ENCODE peak calls at places on chromosomes 3 and 15, in nine cellular contexts. E is EL; W is left lung; Y is AG09309; O is kidney; J is MG63; F is NAMALWA; B is stimulated activated CD4-positive, alpha-beta T cell treated with anti-CD3 and anti-CD28 coated beads, Interleukin-15, amount 100 ng/mL, for 1 hour; R is right cardiac atrium. I is an unnamed sample.

GRCh38 chr15:60471314-60471713 is 7.6 kb downstream of the ICE2 start:
- DNase-seq in E (no peak), W (no peak), Y (no peak), O (no peak), J (no peak), F (no peak), B (no peak), R (no peak), I (no peak)

GRCh38 chr15:78810377-78811123 is 714 bp downstream of the ADAMTS7 start:
- DNase-seq in E (peak), W (peak), Y (no peak), O (peak), J (no peak), F (no peak), B (no peak), R (peak), I (peak)

GRCh38 chr3:27310693-27311092 is 58.5 kb downstream of the NEK10 start:
- DNase-seq in E (peak), W (no peak), Y (no peak), O (no peak), J (no peak), F (no peak), B (no peak), R (no peak), I (no peak)

GRCh38 chr3:124579641-124580040 is 150.6 kb upstream of the UMPS start:
- DNase-seq in E (no peak), W (no peak), Y (no peak), O (no peak), J (no peak), F (no peak), B (no peak), R (no peak), I (no peak)

GRCh38 chr3:168272343-168272984 is 176.7 kb upstream of the GOLIM4 start:
- DNase-seq in E (no peak), W (no peak), Y (no peak), O (no peak), J (no peak), F (no peak), B (no peak), R (no peak), I (no peak)

GRCh38 chr15:44034933-44035624 is 160.0 kb downstream of the FRMD5 start:
- DNase-seq in E (peak), W (no peak), Y (no peak), O (no peak), J (peak), F (no peak), B (no peak), R (no peak), I (no peak)

GRCh38 chr3:32372213-32372490 is 19.5 kb upstream of the CMTM7 start:
- DNase-seq in E (no peak), W (no peak), Y (no peak), O (no peak), J (no peak), F (no peak), B (no peak), R (no peak), I (no peak)

GRCh38 chr3:50245831-50246516 is 10.0 kb downstream of the GNAI2 start:
- DNase-seq in E (peak), W (peak), Y (peak), O (peak), J (peak), F (peak), B (peak), R (peak), I (peak)

GRCh38 chr3:120344349-120344748 is 4.8 kb downstream of the LRRC58 start:
- DNase-seq in E (peak), W (no peak), Y (no peak), O (no peak), J (no peak), F (no peak), B (no peak), R (no peak), I (no peak)

GRCh38 chr3:190056795-190057194 is 63.9 kb downstream of the P3H2 start:
- DNase-seq in E (no peak), W (no peak), Y (no peak), O (no peak), J (no peak), F (no peak), B (no peak), R (no peak), I (no peak)

GRCh38 chr3:171186383-171186782 is 159.9 kb upstream of the SLC2A2 start:
- DNase-seq in E (no peak), W (no peak), Y (no peak), O (no peak), J (no peak), F (no peak), B (no peak), R (no peak), I (no peak)

GRCh38 chr3:124563376-124563775 is 166.9 kb upstream of the UMPS start:
- DNase-seq in E (no peak), W (no peak), Y (no peak), O (no peak), J (peak), F (no peak), B (no peak), R (no peak), I (no peak)

GRCh38 chr3:99712291-99712954 is 74.0 kb downstream of the COL8A1 start:
- DNase-seq in E (no peak), W (no peak), Y (no peak), O (no peak), J (no peak), F (no peak), B (no peak), R (no peak), I (no peak)

GRCh38 chr15:38514601-38515000 is 50.0 kb downstream of the RASGRP1 start:
- DNase-seq in E (peak), W (no peak), Y (no peak), O (no peak), J (no peak), F (no peak), B (no peak), R (no peak), I (no peak)

GRCh38 chr3:20739814-20740213 is 553.8 kb upstream of the SGO1 start:
- DNase-seq in E (peak), W (no peak), Y (no peak), O (no peak), J (no peak), F (no peak), B (no peak), R (no peak), I (no peak)

GRCh38 chr3:4987374-4988296 is 8.4 kb downstream of the BHLHE40 start:
- DNase-seq in E (no peak), W (no peak), Y (no peak), O (no peak), J (no peak), F (no peak), B (no peak), R (no peak), I (no peak)

GRCh38 chr3:140276698-140277097 is 341.7 kb downstream of the CLSTN2 start:
- DNase-seq in E (no peak), W (no peak), Y (no peak), O (no peak), J (peak), F (peak), B (no peak), R (no peak), I (no peak)

GRCh38 chr15:74817370-74817737 is 4.7 kb downstream of the LMAN1L start:
- DNase-seq in E (no peak), W (no peak), Y (no peak), O (no peak), J (peak), F (no peak), B (no peak), R (peak), I (no peak)

GRCh38 chr15:90165659-90166489 is 35.3 kb upstream of the SEMA4B start:
- DNase-seq in E (peak), W (peak), Y (peak), O (peak), J (peak), F (peak), B (no peak), R (peak), I (peak)

GRCh38 chr3:188915137-188915536 is 256.6 kb upstream of the TPRG1 start:
- DNase-seq in E (no peak), W (no peak), Y (no peak), O (no peak), J (peak), F (no peak), B (no peak), R (no peak), I (no peak)

GRCh38 chr15:57442371-57442770 is 66.1 kb downstream of the CGNL1 start:
- DNase-seq in E (no peak), W (no peak), Y (no peak), O (no peak), J (no peak), F (no peak), B (no peak), R (no peak), I (no peak)

GRCh38 chr3:41073190-41073589 is 126.1 kb upstream of the CTNNB1 start:
- DNase-seq in E (no peak), W (no peak), Y (no peak), O (no peak), J (no peak), F (no peak), B (no peak), R (no peak), I (no peak)

GRCh38 chr3:171374661-171375285 is 85.4 kb downstream of the TNIK start:
- DNase-seq in E (peak), W (no peak), Y (peak), O (no peak), J (peak), F (no peak), B (no peak), R (no peak), I (no peak)

GRCh38 chr15:38145671-38146111 is 106.9 kb upstream of the SPRED1 start:
- DNase-seq in E (no peak), W (no peak), Y (no peak), O (peak), J (no peak), F (peak), B (no peak), R (no peak), I (no peak)